ENCODE peak calls at places on chromosomes 11 and 22, in six cellular contexts. I, C, V, H, W and K are unnamed samples.

GRCh38 chr22:19889951-19890350 is 35.3 kb upstream of the GNB1L start:
- DNase-seq in I (no peak), C (no peak), V (no peak), H (no peak), W (no peak), K (no peak)

GRCh38 chr22:22245935-22246525 is 1.4 kb downstream of the VPREB1 start:
- DNase-seq in I (no peak), C (no peak), V (no peak), H (no peak), W (no peak), K (no peak)

GRCh38 chr11:783581-784015 is 6.3 kb downstream of the CEND1 start:
- DNase-seq in I (peak), C (peak), V (no peak), H (peak), W (peak), K (peak)

GRCh38 chr11:132457445-132457844 is 1074.9 kb downstream of the OPCML start:
- DNase-seq in I (no peak), C (no peak), V (no peak), H (no peak), W (no peak), K (no peak)

GRCh38 chr22:27022256-27022655 is 364.9 kb downstream of the MIAT start:
- DNase-seq in I (no peak), C (no peak), V (peak), H (no peak), W (no peak), K (no peak)

GRCh38 chr11:126484266-126484665 is 128.8 kb downstream of the ST3GAL4 start:
- DNase-seq in I (no peak), C (no peak), V (no peak), H (peak), W (no peak), K (no peak)

GRCh38 chr11:61054513-61054912 is 47.8 kb upstream of the CD5 start:
- DNase-seq in I (no peak), C (no peak), V (no peak), H (no peak), W (no peak), K (no peak)

GRCh38 chr11:74648894-74649293 is 56.5 kb downstream of the POLD3 start:
- DNase-seq in I (no peak), C (no peak), V (no peak), H (peak), W (no peak), K (no peak)

GRCh38 chr11:9691865-9692264 is 28.0 kb downstream of the SWAP70 start:
- DNase-seq in I (no peak), C (no peak), V (no peak), H (peak), W (no peak), K (no peak)

GRCh38 chr11:13362596-13363109 is 85.1 kb downstream of the BMAL1 start:
- DNase-seq in I (no peak), C (no peak), V (no peak), H (no peak), W (no peak), K (no peak)

GRCh38 chr11:13364388-13364787 is 86.8 kb downstream of the BMAL1 start:
- DNase-seq in I (no peak), C (no peak), V (no peak), H (peak), W (no peak), K (no peak)

GRCh38 chr11:13366266-13367026 is 88.9 kb downstream of the BMAL1 start:
- DNase-seq in I (no peak), C (no peak), V (no peak), H (no peak), W (no peak), K (no peak)

GRCh38 chr11:13368041-13368446 is 90.5 kb downstream of the BMAL1 start:
- DNase-seq in I (no peak), C (no peak), V (no peak), H (peak), W (no peak), K (no peak)

DNA sequence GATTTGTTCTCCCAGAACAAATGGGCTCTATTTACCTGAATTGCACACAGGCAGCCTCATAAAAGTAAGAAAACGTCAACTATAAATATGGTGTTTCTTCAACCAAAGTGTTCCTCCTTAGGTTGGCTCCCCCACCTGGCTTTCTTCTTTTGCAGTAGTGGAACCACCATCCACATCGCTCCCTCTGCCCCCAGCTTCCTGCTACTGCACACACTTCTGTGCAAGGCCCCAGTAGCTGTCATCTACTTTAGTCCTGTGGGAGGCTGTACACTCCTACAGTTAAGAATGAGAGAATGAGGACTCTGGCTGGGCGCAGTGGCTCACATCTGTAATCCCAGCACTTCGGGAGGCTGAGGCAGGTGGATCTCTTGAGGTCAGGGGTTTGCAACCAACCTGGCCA is 89.5 kb downstream of the BMAL1 start:
- DNase-seq in I (no peak), C (no peak), V (no peak), H (no peak), W (no peak), K (no peak)
- TF ChIP-seq CTCF in I (no peak), C (no peak), V (no peak), H (no peak), W (no peak), K (no peak)

DNA sequence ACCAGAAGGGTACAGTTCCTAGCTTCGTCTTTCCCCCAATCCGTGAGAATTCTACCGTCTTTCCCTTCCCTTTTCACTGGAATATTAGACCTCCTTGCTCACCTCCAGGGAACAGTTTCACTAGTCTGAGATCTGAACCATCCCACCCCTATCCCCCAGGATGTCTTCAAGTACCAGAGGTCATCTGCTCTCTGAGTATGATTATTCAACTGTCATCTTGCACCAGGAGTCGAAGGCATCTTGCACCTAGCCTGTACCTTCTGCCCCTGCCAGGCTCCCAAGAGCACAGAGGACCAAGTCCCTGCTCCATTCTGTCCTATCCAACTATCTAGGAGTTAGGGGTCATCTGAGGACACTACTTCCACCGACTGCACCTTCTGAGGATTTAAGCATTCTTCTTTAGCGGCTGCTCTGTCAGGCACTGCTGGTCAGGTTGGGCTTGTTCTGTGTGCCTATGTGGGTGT is 804 bp downstream of the ACER3 start:
- DNase-seq in I (no peak), C (no peak), V (no peak), H (no peak), W (no peak), K (no peak)
- TF ChIP-seq CTCF in I (no peak), C (no peak), V (no peak), H (no peak), W (no peak), K (no peak)

GRCh38 chr11:34302046-34302921 is 55.5 kb downstream of the ABTB2 start:
- DNase-seq in I (no peak), C (no peak), V (peak), H (peak), W (no peak), K (no peak)
- TF ChIP-seq CTCF in I (no peak), C (no peak), V (no peak), H (no peak), W (no peak), K (no peak)

GRCh38 chr11:119942021-119942420 is 195.9 kb downstream of the TRIM29 start:
- DNase-seq in I (no peak), C (no peak), V (no peak), H (no peak), W (peak), K (peak)
- TF ChIP-seq CTCF in I (no peak), C (no peak), V (no peak), H (no peak), W (peak), K (peak)

GRCh38 chr22:33126881-33127280 is 68.7 kb upstream of the SYN3 start:
- DNase-seq in I (no peak), C (no peak), V (no peak), H (no peak), W (no peak), K (no peak)
- TF ChIP-seq CTCF in I (no peak), C (no peak), V (no peak), H (no peak), W (no peak), K (peak)

GRCh38 chr11:72333657-72334056 is 89.7 kb upstream of the PHOX2A start:
- DNase-seq in I (no peak), C (no peak), V (no peak), H (no peak), W (peak), K (peak)
- TF ChIP-seq CTCF in I (no peak), C (no peak), V (no peak), H (no peak), W (no peak), K (no peak)

GRCh38 chr11:30983810-30984441 is 385.6 kb downstream of the DCDC1 start:
- DNase-seq in I (no peak), C (no peak), V (no peak), H (no peak), W (no peak), K (no peak)

GRCh38 chr11:30984442-30984816 is 385.1 kb downstream of the DCDC1 start:
- DNase-seq in I (no peak), C (no peak), V (no peak), H (peak), W (no peak), K (no peak)

GRCh38 chr11:30987819-30988218 is 381.7 kb downstream of the DCDC1 start:
- DNase-seq in I (no peak), C (no peak), V (no peak), H (no peak), W (no peak), K (no peak)

GRCh38 chr11:30983143-30983542 is 386.4 kb downstream of the DCDC1 start:
- DNase-seq in I (no peak), C (no peak), V (no peak), H (no peak), W (no peak), K (no peak)

DNA sequence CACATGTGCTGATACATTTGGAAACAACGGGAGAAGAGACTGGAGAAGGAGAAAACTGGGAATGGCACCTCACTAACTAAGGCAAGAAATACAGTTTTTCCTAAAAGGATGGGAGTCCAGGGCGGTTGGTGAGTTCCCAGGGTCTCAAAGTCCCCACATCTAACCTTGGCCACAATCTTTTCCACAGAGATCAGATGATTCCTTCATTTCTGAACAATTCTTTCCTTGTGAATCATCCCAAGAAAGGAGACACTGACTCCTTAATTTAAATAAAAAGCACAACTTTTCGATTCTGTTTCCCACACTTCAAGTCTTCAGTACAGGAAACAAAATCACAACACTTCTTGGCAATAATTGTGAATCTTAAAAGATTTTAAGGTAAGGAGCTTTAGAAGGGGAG is 384.7 kb downstream of the DCDC1 start:
- DNase-seq in I (no peak), C (no peak), V (no peak), H (peak), W (no peak), K (no peak)
- TF ChIP-seq CTCF in I (no peak), C (no peak), V (no peak), H (no peak), W (no peak), K (no peak)

GRCh38 chr11:120985718-120986569 is 38.0 kb upstream of the TBCEL start:
- DNase-seq in I (peak), C (peak), V (peak), H (peak), W (peak), K (peak)
- TF ChIP-seq CTCF in I (peak), C (peak), V (no peak), H (no peak), W (no peak), K (peak)

DNA sequence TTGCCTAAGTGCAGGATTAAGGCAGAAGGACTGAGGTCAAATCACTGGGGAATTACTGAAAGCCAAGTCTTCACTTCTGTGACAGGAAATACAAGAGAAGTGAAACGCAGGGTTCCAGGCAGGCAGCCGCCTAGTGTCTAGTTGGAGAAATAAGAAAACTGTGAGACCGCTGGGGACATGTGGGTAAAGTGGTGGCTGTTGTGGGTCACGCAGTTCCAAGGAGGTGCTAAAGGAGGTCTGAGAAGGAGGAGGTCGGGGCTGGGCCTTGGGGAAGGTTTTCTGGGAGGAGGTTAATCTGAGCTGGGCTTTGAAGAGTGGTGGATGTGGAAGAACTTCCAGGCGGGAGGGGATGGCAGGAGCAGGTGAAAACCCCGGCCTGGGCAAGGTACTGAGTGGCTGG is 11.2 kb downstream of the MCM5 start:
- DNase-seq in I (peak), C (no peak), V (no peak), H (no peak), W (no peak), K (no peak)
- TF ChIP-seq CTCF in I (no peak), C (no peak), V (no peak), H (no peak), W (no peak), K (no peak)

DNA sequence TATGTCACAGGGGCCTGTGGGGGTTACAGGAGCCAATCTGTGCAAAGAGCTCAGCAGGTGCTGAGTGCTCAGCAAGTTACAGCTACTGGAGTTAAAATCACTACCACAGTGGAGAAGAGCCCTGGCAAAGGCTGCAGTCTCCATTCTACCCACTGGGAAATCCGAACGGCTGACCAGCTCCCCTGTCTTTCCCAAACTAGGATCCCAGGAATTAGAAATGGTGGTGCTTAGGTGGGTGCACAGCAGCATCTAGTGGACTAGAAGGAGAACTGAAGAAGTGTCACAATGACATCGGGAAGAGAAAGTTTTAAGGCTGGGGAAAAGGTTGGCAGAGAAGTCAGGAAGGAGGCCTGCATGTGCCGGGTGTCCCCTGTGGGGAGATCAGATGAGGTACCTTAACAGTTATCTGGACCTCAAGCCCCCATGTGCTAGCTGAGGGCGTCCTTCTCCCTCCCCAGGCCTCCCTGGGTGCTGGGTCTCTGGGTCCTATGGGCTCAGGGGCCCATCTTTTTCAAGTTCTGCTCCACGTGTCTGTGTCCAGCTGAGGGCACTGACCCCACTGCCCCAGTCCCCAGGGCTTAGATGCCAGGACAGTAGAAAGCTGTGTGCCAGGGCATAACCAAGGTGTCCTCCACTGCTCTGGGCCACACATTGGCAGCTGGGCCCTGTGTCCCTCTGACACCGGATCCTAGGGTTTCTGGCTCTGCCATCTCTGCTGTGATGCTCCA is 1.9 kb downstream of the PIWIL3 start:
- DNase-seq in I (no peak), C (no peak), V (peak), H (peak), W (peak), K (peak)
- TF ChIP-seq CTCF in I (peak), C (no peak), V (peak), H (peak), W (peak), K (peak)